ENCODE peak calls at places on chromosome 15, in nine cellular contexts. I is epithelial cell of prostate, O is NCI-H1436, E is GM10248, W is adrenal gland, Z is NCI-H1105 treated with DMSO at 0.1 percent for 48 hours, S is hippocampal formation, C is NCI-H345, H is GM12865. G is an unnamed sample.

GRCh38 chr15:36330598-36330997 is 248.8 kb upstream of the CDIN1 start:
- DNase-seq in I (no peak), O (no peak), E (no peak), W (no peak), Z (no peak), S (no peak), C (no peak), H (no peak), G (no peak)

GRCh38 chr15:58390118-58390517 is 41.7 kb upstream of the LIPC start:
- DNase-seq in I (no peak), O (no peak), E (no peak), W (no peak), Z (no peak), S (no peak), C (no peak), H (no peak), G (no peak)

GRCh38 chr15:80494311-80494710 is 90.1 kb downstream of the ARNT2 start:
- DNase-seq in I (no peak), O (no peak), E (no peak), W (no peak), Z (no peak), S (no peak), C (no peak), H (no peak), G (no peak)

GRCh38 chr15:50997371-50998051 is 89.0 kb downstream of the AP4E1 start:
- DNase-seq in I (no peak), O (no peak), E (no peak), W (no peak), Z (no peak), S (no peak), C (no peak), H (no peak), G (no peak)

GRCh38 chr15:84911879-84912660 is 27.6 kb downstream of the SLC28A1 start:
- DNase-seq in I (peak), O (no peak), E (no peak), W (peak), Z (no peak), S (peak), C (no peak), H (no peak), G (peak)

GRCh38 chr15:91237493-91237892 is 137.4 kb downstream of the SV2B start:
- DNase-seq in I (no peak), O (no peak), E (no peak), W (no peak), Z (no peak), S (no peak), C (no peak), H (no peak), G (no peak)

GRCh38 chr15:70098461-70099166 is 897 bp upstream of the TLE3 start:
- DNase-seq in I (no peak), O (peak), E (no peak), W (peak), Z (peak), S (no peak), C (peak), H (peak), G (peak)

GRCh38 chr15:97200161-97200560 is 760.3 kb upstream of the ARRDC4 start:
- DNase-seq in I (no peak), O (no peak), E (no peak), W (no peak), Z (no peak), S (no peak), C (no peak), H (no peak), G (no peak)

GRCh38 chr15:70152070-70152480 is 54.4 kb upstream of the TLE3 start:
- DNase-seq in I (no peak), O (no peak), E (no peak), W (peak), Z (peak), S (no peak), C (peak), H (peak), G (no peak)

GRCh38 chr15:74343127-74343796 is 24.2 kb downstream of the CYP11A1 start:
- DNase-seq in I (no peak), O (no peak), E (no peak), W (peak), Z (no peak), S (no peak), C (no peak), H (no peak), G (no peak)

GRCh38 chr15:36798366-36798765 is 218.9 kb downstream of the CDIN1 start:
- DNase-seq in I (no peak), O (no peak), E (no peak), W (no peak), Z (no peak), S (no peak), C (no peak), H (no peak), G (no peak)

GRCh38 chr15:91866971-91867372 is 13.5 kb downstream of the SLCO3A1 start:
- DNase-seq in I (peak), O (no peak), E (no peak), W (peak), Z (peak), S (peak), C (peak), H (no peak), G (no peak)

GRCh38 chr15:73688455-73688854 is 4.3 kb downstream of the CD276 start:
- DNase-seq in I (no peak), O (no peak), E (no peak), W (peak), Z (no peak), S (no peak), C (no peak), H (no peak), G (no peak)

GRCh38 chr15:73691398-73691797 is 7.2 kb downstream of the CD276 start:
- DNase-seq in I (no peak), O (no peak), E (no peak), W (peak), Z (no peak), S (no peak), C (no peak), H (no peak), G (peak)

GRCh38 chr15:85750807-85751730 is 43.7 kb downstream of the KLHL25 start:
- DNase-seq in I (no peak), O (no peak), E (no peak), W (no peak), Z (no peak), S (no peak), C (no peak), H (no peak), G (peak)

GRCh38 chr15:60083318-60083717 is 79.2 kb downstream of the FOXB1 start:
- DNase-seq in I (no peak), O (no peak), E (no peak), W (no peak), Z (no peak), S (no peak), C (no peak), H (no peak), G (no peak)

GRCh38 chr15:22226034-22226790 is 145.9 kb downstream of the OR4M2 start:
- DNase-seq in I (no peak), O (no peak), E (no peak), W (peak), Z (no peak), S (no peak), C (no peak), H (no peak), G (no peak)

GRCh38 chr15:85010472-85011209 is 29.0 kb downstream of the PDE8A start:
- DNase-seq in I (no peak), O (peak), E (no peak), W (no peak), Z (peak), S (peak), C (peak), H (no peak), G (no peak)

GRCh38 chr15:57237282-57237642 is 139.0 kb upstream of the CGNL1 start:
- DNase-seq in I (no peak), O (no peak), E (no peak), W (no peak), Z (peak), S (peak), C (peak), H (no peak), G (no peak)

GRCh38 chr15:32838338-32838737 is 120.5 kb downstream of the GREM1 start:
- DNase-seq in I (no peak), O (no peak), E (no peak), W (no peak), Z (no peak), S (peak), C (no peak), H (no peak), G (peak)

GRCh38 chr15:75673426-75674247 is 25.9 kb downstream of the SNX33 start:
- DNase-seq in I (no peak), O (peak), E (no peak), W (peak), Z (no peak), S (no peak), C (no peak), H (no peak), G (no peak)

GRCh38 chr15:50064674-50065073 is 54.4 kb downstream of the ATP8B4 start:
- DNase-seq in I (no peak), O (no peak), E (no peak), W (no peak), Z (no peak), S (no peak), C (no peak), H (no peak), G (no peak)

GRCh38 chr15:38024293-38025091 is 90.1 kb downstream of the TMCO5A start:
- DNase-seq in I (no peak), O (no peak), E (no peak), W (no peak), Z (no peak), S (no peak), C (no peak), H (no peak), G (no peak)

GRCh38 chr15:41233367-41233771 is 2.3 kb downstream of the CHP1 start:
- DNase-seq in I (peak), O (no peak), E (no peak), W (no peak), Z (no peak), S (peak), C (no peak), H (no peak), G (no peak)

GRCh38 chr15:60745469-60745971 is 266.6 kb upstream of the ICE2 start:
- DNase-seq in I (no peak), O (no peak), E (no peak), W (no peak), Z (no peak), S (no peak), C (no peak), H (no peak), G (no peak)

GRCh38 chr15:86830304-86830703 is 750.6 kb downstream of the AGBL1 start:
- DNase-seq in I (peak), O (no peak), E (no peak), W (no peak), Z (no peak), S (no peak), C (no peak), H (no peak), G (no peak)

GRCh38 chr15:69557340-69558137 is 104.9 kb downstream of the RPLP1 start:
- DNase-seq in I (peak), O (peak), E (no peak), W (peak), Z (peak), S (peak), C (peak), H (no peak), G (no peak)

GRCh38 chr15:78090422-78090821 is 1.9 kb upstream of the SH2D7 start:
- DNase-seq in I (no peak), O (no peak), E (no peak), W (no peak), Z (no peak), S (no peak), C (no peak), H (no peak), G (no peak)

GRCh38 chr15:81955709-81956108 is 90.1 kb downstream of the MEX3B start:
- DNase-seq in I (no peak), O (no peak), E (no peak), W (no peak), Z (no peak), S (no peak), C (no peak), H (no peak), G (no peak)

GRCh38 chr15:43285609-43286037 is 18.9 kb upstream of the TGM5 start:
- DNase-seq in I (no peak), O (peak), E (peak), W (peak), Z (peak), S (peak), C (peak), H (peak), G (no peak)

GRCh38 chr15:100559330-100559729 is 30.6 kb upstream of the CERS3 start:
- DNase-seq in I (peak), O (no peak), E (no peak), W (no peak), Z (no peak), S (no peak), C (no peak), H (no peak), G (no peak)

GRCh38 chr15:70597056-70597603 is 166.2 kb downstream of the UACA start:
- DNase-seq in I (no peak), O (no peak), E (no peak), W (no peak), Z (no peak), S (no peak), C (no peak), H (no peak), G (no peak)

GRCh38 chr15:70853855-70854668 is at the start of gene LARP6:
- DNase-seq in I (no peak), O (peak), E (peak), W (peak), Z (peak), S (no peak), C (peak), H (peak), G (peak)

GRCh38 chr15:83644453-83644852 is 9.5 kb upstream of the ADAMTSL3 start:
- DNase-seq in I (no peak), O (no peak), E (no peak), W (no peak), Z (no peak), S (no peak), C (no peak), H (no peak), G (no peak)

GRCh38 chr15:60128000-60128376 is 123.9 kb downstream of the FOXB1 start:
- DNase-seq in I (no peak), O (no peak), E (no peak), W (peak), Z (no peak), S (no peak), C (no peak), H (no peak), G (no peak)

GRCh38 chr15:35690698-35691116 is 144.7 kb upstream of the DPH6 start:
- DNase-seq in I (no peak), O (no peak), E (no peak), W (no peak), Z (no peak), S (peak), C (no peak), H (no peak), G (peak)

GRCh38 chr15:66851226-66852063 is 149.4 kb downstream of the SMAD6 start:
- DNase-seq in I (no peak), O (peak), E (peak), W (peak), Z (peak), S (peak), C (peak), H (peak), G (peak)